ENCODE peak calls at places on chromosomes 2 and 18, in five cellular contexts. L is upper lobe of left lung; B is lung; R is effector memory CD4-positive, alpha-beta T cell; Y is mesendoderm. T is an unnamed sample.

GRCh38 chr2:72182547-72183460 is 35.1 kb upstream of the CYP26B1 start:
- DNase-seq in Y (no peak), R (no peak), L (no peak), B (no peak), T (no peak)

GRCh38 chr18:79611040-79611681 is 68.4 kb upstream of the CTDP1 start:
- DNase-seq in L (peak; percentile 9), B (no peak), Y (peak; percentile 98), R (no peak), T (no peak)

GRCh38 chr2:99694331-99694730 is 204.5 kb upstream of the REV1 start:
- DNase-seq in Y (peak; percentile 82), R (no peak), B (no peak), L (no peak), T (no peak)

GRCh38 chr2:129923265-129924141 is 56.0 kb upstream of the RAB6C start:
- DNase-seq in B (no peak), R (no peak), L (no peak), Y (peak; percentile 77), T (no peak)

GRCh38 chr2:212548459-212548815 is 9.8 kb upstream of the ERBB4 start:
- DNase-seq in Y (peak; percentile 31), R (no peak), L (no peak), B (no peak), T (no peak)

GRCh38 chr2:133576714-133577113 is 8.5 kb upstream of the NCKAP5 start:
- DNase-seq in Y (no peak), R (no peak), B (no peak), L (no peak), T (no peak)

GRCh38 chr18:35982404-35983114 is 10.1 kb downstream of the RMP24 start:
- DNase-seq in R (no peak), B (no peak), Y (no peak), L (no peak), T (no peak)

GRCh38 chr2:55114597-55114996 is 64.3 kb upstream of the RTN4 start:
- DNase-seq in B (no peak), R (no peak), L (no peak), Y (no peak), T (no peak)

GRCh38 chr18:61901334-61901986 is 8.7 kb upstream of the RNF152 start:
- DNase-seq in R (peak; percentile 4), L (no peak), B (peak; percentile 39), Y (peak; percentile 86), T (peak; percentile 15)

GRCh38 chr18:57311472-57311871 is 40.9 kb upstream of the ST8SIA3 start:
- DNase-seq in B (no peak), R (no peak), Y (no peak), L (no peak), T (no peak)

GRCh38 chr2:216713691-216714411 is 18.5 kb upstream of the IGFBP5 start:
- DNase-seq in L (no peak), Y (no peak), R (no peak), B (no peak), T (no peak)

GRCh38 chr2:67694464-67694863 is 297.3 kb downstream of the ETAA1 start:
- DNase-seq in R (no peak), Y (peak; percentile 26), L (peak; percentile 25), B (no peak), T (no peak)

GRCh38 chr2:202780514-202781021 is 91.0 kb downstream of the ICA1L start:
- DNase-seq in Y (no peak), L (no peak), R (no peak), B (no peak), T (peak; percentile 75)

GRCh38 chr2:232276739-232277313 is 101.7 kb upstream of the ALPP start:
- DNase-seq in B (no peak), L (no peak), R (no peak), Y (peak; percentile 56), T (no peak)

GRCh38 chr2:99140056-99140859 is 1.2 kb upstream of the C2orf15 start:
- DNase-seq in B (no peak), R (no peak), L (no peak), Y (no peak), T (no peak)

GRCh38 chr18:13614318-13614643 is 112.1 kb downstream of the FAM210A start:
- DNase-seq in L (no peak), Y (no peak), R (no peak), B (no peak), T (no peak)

GRCh38 chr18:13613099-13613498 is 113.3 kb downstream of the FAM210A start:
- DNase-seq in R (no peak), B (no peak), L (no peak), Y (no peak), T (no peak)

GRCh38 chr18:13612111-13612997 is 114.0 kb downstream of the FAM210A start:
- DNase-seq in R (peak; percentile 81), L (no peak), Y (peak; percentile 70), B (no peak), T (peak; percentile 83)

GRCh38 chr18:13614701-13615288 is 111.6 kb downstream of the FAM210A start:
- DNase-seq in R (no peak), L (no peak), Y (no peak), B (peak; percentile 30), T (peak; percentile 68)

DNA sequence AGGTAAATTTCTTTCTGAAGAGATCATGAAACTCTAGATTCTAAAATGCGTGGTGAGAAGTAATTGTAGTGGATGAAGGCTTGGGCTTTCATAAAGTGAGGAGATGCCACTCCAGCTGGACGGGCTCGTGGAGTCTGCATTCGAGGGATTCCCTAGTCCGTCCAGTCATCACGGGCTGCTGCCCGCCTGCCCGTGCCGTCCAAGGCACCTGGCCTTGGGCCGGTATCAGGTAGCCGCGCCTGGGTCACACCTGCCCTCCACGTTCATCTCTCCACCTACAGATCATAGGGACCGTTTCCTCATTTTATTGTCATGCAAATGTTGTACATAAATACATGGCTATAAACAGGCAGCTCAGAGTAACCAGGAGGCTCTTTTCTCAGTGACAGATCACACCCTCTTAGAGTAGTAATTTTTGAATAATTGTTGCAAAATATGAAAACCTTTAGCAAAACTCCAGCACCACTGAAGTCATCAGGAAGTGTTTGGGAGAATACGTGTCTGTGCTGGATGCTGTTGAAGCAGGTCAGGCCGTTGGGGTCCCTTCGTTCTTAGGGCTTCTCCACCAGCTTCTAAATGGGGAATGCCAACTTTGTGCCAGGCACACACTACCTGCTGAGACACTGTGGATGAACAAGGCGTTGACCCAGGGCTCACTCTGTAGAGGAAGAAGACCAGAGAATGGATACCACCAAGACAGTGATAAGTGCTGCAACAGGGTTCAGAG is 112.6 kb downstream of the FAM210A start:
- DNase-seq in L (no peak), B (no peak), R (no peak), Y (no peak), T (peak; percentile 76)
- H3K4me3 ChIP-seq in L (no peak overlapping the region), B (no peak overlapping the region), R (peak overlapping the region; percentile 20), Y (no peak overlapping the region), T (peak overlapping the region; percentile 54)

GRCh38 chr18:50193796-50194622 is 938 bp downstream of the MYO5B start:
- DNase-seq in L (no peak), R (no peak), B (no peak), Y (peak; percentile 21), T (no peak)

GRCh38 chr18:50192903-50193795 is 1.8 kb downstream of the MYO5B start:
- DNase-seq in L (no peak), B (no peak), Y (no peak), R (no peak), T (no peak)

GRCh38 chr18:50196261-50196660 is 1.3 kb upstream of the MYO5B start:
- DNase-seq in Y (no peak), R (no peak), B (no peak), L (no peak), T (no peak)

GRCh38 chr18:50194623-50195532 is at the start of gene MYO5B:
- DNase-seq in R (no peak), Y (peak; percentile 64), L (peak; percentile 84), B (peak; percentile 78), T (peak; percentile 73)

DNA sequence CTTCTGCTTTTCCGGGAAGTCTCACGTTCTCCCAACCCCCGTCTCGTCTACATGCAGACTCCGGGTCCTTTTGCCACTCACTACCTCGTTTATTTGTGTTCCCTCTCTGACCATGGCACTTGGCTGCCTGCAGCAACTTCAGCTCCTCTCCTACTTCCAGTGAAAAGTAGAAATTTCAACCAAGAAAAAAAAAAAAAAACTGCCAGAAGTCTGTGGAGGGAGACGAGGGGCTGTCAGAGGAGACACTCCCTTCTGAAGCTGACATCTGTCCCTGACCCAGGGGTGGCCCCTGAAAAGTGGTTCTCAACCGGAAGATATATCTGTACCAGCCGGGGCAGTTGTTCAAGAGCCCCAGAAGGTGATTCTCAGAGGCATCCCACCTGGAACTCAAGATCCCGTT is 742 bp upstream of the MYO5B start:
- DNase-seq in B (no peak), R (no peak), L (peak; percentile 28), Y (no peak), T (no peak)
- H3K27me3 ChIP-seq in B (no peaks in the 10 kb centered on the region), R (peaks cover 17% of the 10 kb centered on the region), L (peaks cover 22% of the 10 kb centered on the region), Y (peaks cover 32% of the 10 kb centered on the region), T (peaks cover 4% of the 10 kb centered on the region)

DNA sequence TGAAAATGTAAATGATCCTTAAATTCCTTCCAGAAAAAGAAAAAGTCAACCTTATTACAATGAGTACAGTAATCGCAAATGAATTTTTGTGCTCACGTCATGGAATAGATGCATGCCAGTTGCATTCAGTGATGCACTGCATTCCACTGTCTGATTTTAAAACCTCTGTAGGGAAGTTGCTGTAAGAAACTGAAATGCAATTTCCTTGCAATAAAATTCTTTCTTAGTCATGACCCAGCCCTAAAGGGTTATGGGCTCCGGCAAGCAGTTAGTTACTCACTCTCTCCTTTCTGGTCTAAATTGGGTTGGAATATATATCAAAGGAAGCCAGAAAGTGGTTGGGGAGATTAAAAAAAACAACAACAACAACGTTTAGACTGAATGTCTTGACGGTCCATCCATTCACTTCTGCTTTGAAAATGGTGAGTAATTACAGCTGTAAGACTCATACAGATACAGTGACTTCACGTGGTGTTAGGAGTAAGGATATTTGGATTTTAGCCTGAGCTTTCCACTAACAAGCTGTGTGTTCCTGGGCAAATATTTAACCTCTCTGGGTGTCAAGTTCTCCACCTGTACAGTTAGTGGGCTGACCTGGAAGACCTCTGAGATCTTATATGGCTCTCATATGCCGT is 8.6 kb upstream of the RND3 start:
- DNase-seq in R (no peak), Y (no peak), B (no peak), L (no peak), T (no peak)
- H3K4me3 ChIP-seq in R (no peak overlapping the region), Y (no peak overlapping the region), B (no peak overlapping the region), L (no peak overlapping the region), T (no peak overlapping the region)

GRCh38 chr2:60549250-60550150 is 4.0 kb downstream of the BCL11A start:
- DNase-seq in B (no peak), L (peak; percentile 54), Y (peak; percentile 77), R (no peak), T (peak; percentile 77)
- H3K27me3 ChIP-seq in B (peaks cover 2% of the 10 kb centered on the region), L (peaks cover 26% of the 10 kb centered on the region), Y (no peaks in the 10 kb centered on the region), R (peaks cover 61% of the 10 kb centered on the region), T (no peaks in the 10 kb centered on the region)

GRCh38 chr18:11719621-11720020 is 30.6 kb downstream of the GNAL start:
- DNase-seq in B (no peak), Y (no peak), L (no peak), R (no peak), T (no peak)

GRCh38 chr18:11710578-11710977 is 21.5 kb downstream of the GNAL start:
- DNase-seq in B (no peak), L (no peak), Y (no peak), R (no peak), T (no peak)

GRCh38 chr18:11714244-11714918 is 25.3 kb downstream of the GNAL start:
- DNase-seq in L (no peak), B (no peak), R (no peak), Y (peak; percentile 96), T (no peak)

GRCh38 chr18:11719050-11719449 is 30.0 kb downstream of the GNAL start:
- DNase-seq in R (no peak), Y (no peak), L (no peak), B (no peak), T (no peak)

DNA sequence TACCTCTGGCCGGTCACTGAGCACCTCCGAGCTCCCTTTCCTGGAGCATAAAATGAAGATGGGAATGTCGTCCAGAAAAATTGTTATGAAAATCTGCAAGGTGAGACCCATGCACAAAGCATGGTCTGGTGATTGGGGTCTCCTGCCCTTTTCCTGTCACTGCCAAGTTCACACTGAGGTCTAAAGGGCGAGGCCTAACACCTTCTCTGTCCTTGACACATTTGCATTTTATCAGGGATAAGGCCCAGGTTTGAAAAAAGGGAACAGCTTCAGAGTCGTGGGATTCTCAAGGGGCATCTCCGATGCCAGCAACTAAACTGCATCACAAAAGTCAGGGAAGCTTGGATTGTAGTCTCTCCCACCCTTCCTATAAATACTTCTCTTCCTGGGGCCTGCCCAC is 24.7 kb downstream of the GNAL start:
- DNase-seq in R (no peak), L (no peak), B (no peak), Y (peak; percentile 78), T (no peak)
- H3K4me3 ChIP-seq in R (no peak overlapping the region), L (no peak overlapping the region), B (no peak overlapping the region), Y (no peak overlapping the region), T (no peak overlapping the region)

T was measured in GM06990.